ENCODE peak calls at places on chromosomes 1 and 21, in eight cellular contexts. One of them, this sample, is unnamed.

GRCh38 chr21:38675450-38675849 is 130.3 kb upstream of the ETS2 start:
- DNase-seq in GM13976: no peak
- DNase-seq in lower lobe of right lung: no peak
- DNase-seq in right atrium auricular region: no peak
- DNase-seq in cardiac muscle cell: no peak
- DNase-seq in fibroblast of the aortic adventitia: no peak
- DNase-seq in mucosa of descending colon: no peak
- DNase-seq in WTC11: no peak
- DNase-seq in this sample: no peak

GRCh38 chr21:38916214-38916964 is 110.7 kb downstream of the ETS2 start:
- DNase-seq in GM13976: no peak
- DNase-seq in lower lobe of right lung: no peak
- DNase-seq in right atrium auricular region: peak; percentile 18
- DNase-seq in cardiac muscle cell: no peak
- DNase-seq in fibroblast of the aortic adventitia: no peak
- DNase-seq in mucosa of descending colon: no peak
- DNase-seq in WTC11: no peak
- DNase-seq in this sample: no peak

GRCh38 chr1:46333300-46334029 is 7.1 kb upstream of the NSUN4 start:
- DNase-seq in GM13976: peak; percentile 57
- DNase-seq in lower lobe of right lung: no peak
- DNase-seq in right atrium auricular region: no peak
- DNase-seq in cardiac muscle cell: peak; percentile 48
- DNase-seq in fibroblast of the aortic adventitia: peak; percentile 28
- DNase-seq in mucosa of descending colon: no peak
- DNase-seq in WTC11: peak; percentile 38
- DNase-seq in this sample: peak; percentile 48

GRCh38 chr1:82829527-82829926 is 1028.8 kb downstream of the ADGRL2 start:
- DNase-seq in GM13976: no peak
- DNase-seq in lower lobe of right lung: no peak
- DNase-seq in right atrium auricular region: no peak
- DNase-seq in cardiac muscle cell: no peak
- DNase-seq in fibroblast of the aortic adventitia: no peak
- DNase-seq in mucosa of descending colon: no peak
- DNase-seq in WTC11: no peak
- DNase-seq in this sample: no peak

GRCh38 chr1:118104956-118105355 is 80.1 kb downstream of the SPAG17 start:
- DNase-seq in GM13976: no peak
- DNase-seq in lower lobe of right lung: no peak
- DNase-seq in right atrium auricular region: no peak
- DNase-seq in cardiac muscle cell: peak; percentile 18
- DNase-seq in fibroblast of the aortic adventitia: no peak
- DNase-seq in mucosa of descending colon: no peak
- DNase-seq in WTC11: no peak
- DNase-seq in this sample: no peak

GRCh38 chr1:21607549-21608529 is 61.3 kb downstream of the RAP1GAP start:
- DNase-seq in GM13976: peak; percentile 97
- DNase-seq in lower lobe of right lung: peak; percentile 91
- DNase-seq in right atrium auricular region: peak; percentile 69
- DNase-seq in cardiac muscle cell: peak; percentile 95
- DNase-seq in fibroblast of the aortic adventitia: peak; percentile 55
- DNase-seq in mucosa of descending colon: peak; percentile 97
- DNase-seq in WTC11: peak; percentile 100
- DNase-seq in this sample: peak; percentile 94

GRCh38 chr1:160618327-160618726 is 28.5 kb downstream of the SLAMF1 start:
- DNase-seq in GM13976: no peak
- DNase-seq in lower lobe of right lung: no peak
- DNase-seq in right atrium auricular region: no peak
- DNase-seq in cardiac muscle cell: no peak
- DNase-seq in fibroblast of the aortic adventitia: no peak
- DNase-seq in mucosa of descending colon: no peak
- DNase-seq in WTC11: no peak
- DNase-seq in this sample: no peak

GRCh38 chr1:6148497-6149241 is 31.5 kb downstream of the CHD5 start:
- DNase-seq in GM13976: peak; percentile 91
- DNase-seq in lower lobe of right lung: peak; percentile 71
- DNase-seq in right atrium auricular region: no peak
- DNase-seq in cardiac muscle cell: peak; percentile 38
- DNase-seq in fibroblast of the aortic adventitia: no peak
- DNase-seq in mucosa of descending colon: peak; percentile 68
- DNase-seq in WTC11: peak; percentile 91
- DNase-seq in this sample: peak; percentile 90

GRCh38 chr1:213370523-213370922 is 319.5 kb downstream of the RPS6KC1 start:
- DNase-seq in GM13976: no peak
- DNase-seq in lower lobe of right lung: no peak
- DNase-seq in right atrium auricular region: no peak
- DNase-seq in cardiac muscle cell: no peak
- DNase-seq in fibroblast of the aortic adventitia: no peak
- DNase-seq in mucosa of descending colon: no peak
- DNase-seq in WTC11: no peak
- DNase-seq in this sample: no peak

GRCh38 chr1:61496501-61496900 is 228.4 kb downstream of the TM2D1 start:
- DNase-seq in GM13976: no peak
- DNase-seq in lower lobe of right lung: no peak
- DNase-seq in right atrium auricular region: no peak
- DNase-seq in cardiac muscle cell: peak; percentile 82
- DNase-seq in fibroblast of the aortic adventitia: peak; percentile 94
- DNase-seq in mucosa of descending colon: no peak
- DNase-seq in WTC11: no peak
- DNase-seq in this sample: no peak

GRCh38 chr1:225958041-225958440 is 17.0 kb upstream of the LEFTY2 start:
- DNase-seq in GM13976: no peak
- DNase-seq in lower lobe of right lung: no peak
- DNase-seq in right atrium auricular region: no peak
- DNase-seq in cardiac muscle cell: no peak
- DNase-seq in fibroblast of the aortic adventitia: no peak
- DNase-seq in mucosa of descending colon: no peak
- DNase-seq in WTC11: no peak
- DNase-seq in this sample: no peak

GRCh38 chr1:210396541-210396940 is 67.8 kb downstream of the HHAT start:
- DNase-seq in GM13976: no peak
- DNase-seq in lower lobe of right lung: no peak
- DNase-seq in right atrium auricular region: no peak
- DNase-seq in cardiac muscle cell: no peak
- DNase-seq in fibroblast of the aortic adventitia: no peak
- DNase-seq in mucosa of descending colon: no peak
- DNase-seq in WTC11: no peak
- DNase-seq in this sample: no peak

DNA sequence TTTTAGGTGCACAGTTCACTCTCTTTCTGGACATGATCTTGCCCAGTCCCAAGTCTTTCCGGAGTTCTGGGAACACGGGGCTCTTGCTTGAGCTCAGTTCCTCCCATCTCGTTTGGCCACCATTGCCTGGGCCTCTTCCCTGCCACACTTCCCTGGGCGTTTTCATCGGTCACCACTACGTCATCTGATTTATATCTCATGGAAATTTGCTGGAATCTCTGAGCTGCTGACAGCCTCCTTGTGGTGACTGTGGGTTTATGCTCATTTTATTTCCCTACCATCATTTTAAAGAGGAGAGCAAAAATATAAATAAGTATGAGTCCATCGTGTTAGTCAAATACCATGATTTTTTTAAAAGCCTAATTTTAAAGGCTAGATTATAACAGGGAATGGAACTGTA is 449.1 kb upstream of the KAZN start:
- DNase-seq in GM13976: no peak
- DNase-seq in lower lobe of right lung: no peak
- DNase-seq in right atrium auricular region: no peak
- DNase-seq in cardiac muscle cell: no peak
- DNase-seq in fibroblast of the aortic adventitia: no peak
- DNase-seq in mucosa of descending colon: no peak
- DNase-seq in WTC11: no peak
- DNase-seq in this sample: no peak
- TF ChIP-seq CTCF in GM13976: no peak
- TF ChIP-seq CTCF in lower lobe of right lung: no peak
- TF ChIP-seq CTCF in right atrium auricular region: no peak
- TF ChIP-seq CTCF in cardiac muscle cell: no peak
- TF ChIP-seq CTCF in fibroblast of the aortic adventitia: no peak
- TF ChIP-seq CTCF in mucosa of descending colon: no peak
- TF ChIP-seq CTCF in WTC11: no peak
- TF ChIP-seq CTCF in this sample: no peak

DNA sequence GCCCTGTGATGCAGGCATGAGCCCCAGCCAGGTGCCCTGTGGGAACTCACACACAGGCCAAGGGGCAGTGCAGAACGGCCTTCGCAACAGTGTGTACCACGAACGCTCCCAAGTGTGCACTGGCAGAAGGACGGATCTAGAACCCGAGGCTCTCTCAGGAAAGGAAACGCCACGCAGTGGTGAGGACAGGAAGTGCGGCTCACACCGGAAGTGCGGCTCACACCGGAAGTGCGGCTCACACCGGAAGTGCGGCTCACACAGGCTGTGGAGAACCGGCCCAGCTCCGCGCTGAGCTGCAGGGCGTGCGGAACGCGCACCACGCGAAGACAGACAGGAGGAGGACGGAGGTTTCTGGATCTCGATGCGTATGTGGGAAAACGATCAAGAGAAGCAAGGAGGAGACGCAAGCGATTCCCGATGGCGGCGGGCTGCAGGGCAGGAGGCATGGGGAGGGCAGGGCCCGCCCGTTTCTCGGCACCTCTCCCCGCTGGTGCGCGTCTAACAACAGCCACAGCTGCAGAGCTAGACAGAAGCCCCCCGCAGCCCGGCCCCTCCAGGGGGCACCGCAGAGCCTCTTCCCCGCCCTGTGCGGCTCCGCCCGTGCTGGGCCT is 35.9 kb upstream of the TMEM52 start:
- DNase-seq in GM13976: no peak
- DNase-seq in lower lobe of right lung: no peak
- DNase-seq in right atrium auricular region: no peak
- DNase-seq in cardiac muscle cell: no peak
- DNase-seq in fibroblast of the aortic adventitia: no peak
- DNase-seq in mucosa of descending colon: no peak
- DNase-seq in WTC11: peak; percentile 41
- DNase-seq in this sample: no peak
- TF ChIP-seq CTCF in GM13976: no peak
- TF ChIP-seq CTCF in lower lobe of right lung: no peak
- TF ChIP-seq CTCF in right atrium auricular region: no peak
- TF ChIP-seq CTCF in cardiac muscle cell: peak; percentile 15
- TF ChIP-seq CTCF in fibroblast of the aortic adventitia: peak; percentile 5
- TF ChIP-seq CTCF in mucosa of descending colon: no peak
- TF ChIP-seq CTCF in WTC11: peak; percentile 28
- TF ChIP-seq CTCF in this sample: no peak

GRCh38 chr1:9672444-9672843 is 20.9 kb downstream of the PIK3CD start:
- DNase-seq in GM13976: no peak
- DNase-seq in lower lobe of right lung: no peak
- DNase-seq in right atrium auricular region: no peak
- DNase-seq in cardiac muscle cell: no peak
- DNase-seq in fibroblast of the aortic adventitia: no peak
- DNase-seq in mucosa of descending colon: no peak
- DNase-seq in WTC11: no peak
- DNase-seq in this sample: no peak
- TF ChIP-seq CTCF in GM13976: no peak
- TF ChIP-seq CTCF in lower lobe of right lung: no peak
- TF ChIP-seq CTCF in right atrium auricular region: no peak
- TF ChIP-seq CTCF in cardiac muscle cell: no peak
- TF ChIP-seq CTCF in fibroblast of the aortic adventitia: no peak
- TF ChIP-seq CTCF in mucosa of descending colon: no peak
- TF ChIP-seq CTCF in WTC11: no peak
- TF ChIP-seq CTCF in this sample: no peak

DNA sequence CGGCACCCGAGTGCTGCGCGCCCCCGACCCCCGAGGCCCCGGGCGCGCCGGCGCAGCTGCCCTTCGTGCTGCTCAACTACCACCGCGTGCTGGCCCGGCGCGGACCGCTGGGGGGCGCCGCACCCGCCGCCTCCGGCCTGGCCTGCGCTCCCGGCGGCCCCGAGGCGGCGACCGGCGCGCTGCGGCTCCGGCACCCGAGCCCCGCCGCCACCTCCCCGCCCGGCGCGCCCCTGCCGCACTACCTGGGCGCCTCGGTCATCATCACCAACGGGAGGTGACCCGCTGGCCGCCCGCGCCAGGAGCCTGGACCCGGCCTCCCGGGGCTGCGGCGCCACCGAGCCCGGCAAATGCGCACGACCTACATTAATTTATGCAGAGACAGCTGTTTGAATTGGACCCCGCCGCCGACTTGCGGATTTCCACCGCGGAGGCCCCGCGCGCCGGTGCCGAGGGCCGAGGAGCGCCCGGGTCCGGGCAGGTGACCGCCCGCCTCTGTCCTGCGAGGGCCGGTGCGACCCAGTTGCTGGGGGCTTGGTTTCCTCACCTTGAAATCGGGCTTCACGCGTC is 49.0 kb downstream of the SIM2 start:
- DNase-seq in GM13976: peak; percentile 80
- DNase-seq in lower lobe of right lung: no peak
- DNase-seq in right atrium auricular region: no peak
- DNase-seq in cardiac muscle cell: peak; percentile 51
- DNase-seq in fibroblast of the aortic adventitia: no peak
- DNase-seq in mucosa of descending colon: no peak
- DNase-seq in WTC11: peak; percentile 82
- DNase-seq in this sample: peak; percentile 52
- TF ChIP-seq CTCF in GM13976: peak; percentile 19
- TF ChIP-seq CTCF in lower lobe of right lung: no peak
- TF ChIP-seq CTCF in right atrium auricular region: no peak
- TF ChIP-seq CTCF in cardiac muscle cell: peak; percentile 15
- TF ChIP-seq CTCF in fibroblast of the aortic adventitia: peak; percentile 28
- TF ChIP-seq CTCF in mucosa of descending colon: no peak
- TF ChIP-seq CTCF in WTC11: no peak
- TF ChIP-seq CTCF in this sample: peak; percentile 70

GRCh38 chr1:43499882-43500281 is 30.8 kb upstream of the PTPRF start:
- DNase-seq in GM13976: no peak
- DNase-seq in lower lobe of right lung: no peak
- DNase-seq in right atrium auricular region: no peak
- DNase-seq in cardiac muscle cell: no peak
- DNase-seq in fibroblast of the aortic adventitia: no peak
- DNase-seq in mucosa of descending colon: no peak
- DNase-seq in WTC11: no peak
- DNase-seq in this sample: no peak
- TF ChIP-seq CTCF in GM13976: no peak
- TF ChIP-seq CTCF in lower lobe of right lung: no peak
- TF ChIP-seq CTCF in right atrium auricular region: no peak
- TF ChIP-seq CTCF in cardiac muscle cell: no peak
- TF ChIP-seq CTCF in fibroblast of the aortic adventitia: no peak
- TF ChIP-seq CTCF in mucosa of descending colon: no peak
- TF ChIP-seq CTCF in WTC11: no peak
- TF ChIP-seq CTCF in this sample: no peak